ENCODE peak calls at places on chromosomes 6 and 20, in ten cellular contexts. One of them, this sample, is unnamed.

GRCh38 chr6:53833147-53833546 is 38.3 kb downstream of the LRRC1 start:
- DNase-seq in NCI-H748 treated with DMSO at 0.1 percent for 48 hours: no peak
- DNase-seq in ACHN: no peak
- DNase-seq in mucosa of descending colon: no peak
- DNase-seq in HFFc6: peak
- DNase-seq in activated CD4-positive, alpha-beta T cell treated with anti-CD3 and anti-CD28 coated beads, Interleukin-2, amount 50 U/mL, for 48 hours: no peak
- DNase-seq in GM20000: no peak
- DNase-seq in endodermal cell: no peak
- DNase-seq in Kasumi-1: no peak
- DNase-seq in aorta: no peak
- DNase-seq in this sample: no peak

GRCh38 chr6:131846905-131847304 is 39.1 kb downstream of the ENPP1 start:
- DNase-seq in GM20000: no peak
- DNase-seq in HFFc6: no peak
- DNase-seq in endodermal cell: no peak
- DNase-seq in ACHN: no peak
- DNase-seq in aorta: no peak
- DNase-seq in NCI-H748 treated with DMSO at 0.1 percent for 48 hours: no peak
- DNase-seq in activated CD4-positive, alpha-beta T cell treated with anti-CD3 and anti-CD28 coated beads, Interleukin-2, amount 50 U/mL, for 48 hours: no peak
- DNase-seq in mucosa of descending colon: no peak
- DNase-seq in Kasumi-1: no peak
- DNase-seq in this sample: no peak

GRCh38 chr6:31204751-31205145 is 34.3 kb upstream of the POU5F1 start:
- DNase-seq in activated CD4-positive, alpha-beta T cell treated with anti-CD3 and anti-CD28 coated beads, Interleukin-2, amount 50 U/mL, for 48 hours: no peak
- DNase-seq in NCI-H748 treated with DMSO at 0.1 percent for 48 hours: no peak
- DNase-seq in GM20000: no peak
- DNase-seq in ACHN: no peak
- DNase-seq in endodermal cell: no peak
- DNase-seq in mucosa of descending colon: no peak
- DNase-seq in Kasumi-1: no peak
- DNase-seq in aorta: no peak
- DNase-seq in HFFc6: no peak
- DNase-seq in this sample: peak

GRCh38 chr20:52219441-52219840 is 27.9 kb upstream of the ZFP64 start:
- DNase-seq in ACHN: no peak
- DNase-seq in GM20000: no peak
- DNase-seq in HFFc6: no peak
- DNase-seq in activated CD4-positive, alpha-beta T cell treated with anti-CD3 and anti-CD28 coated beads, Interleukin-2, amount 50 U/mL, for 48 hours: no peak
- DNase-seq in endodermal cell: peak
- DNase-seq in NCI-H748 treated with DMSO at 0.1 percent for 48 hours: no peak
- DNase-seq in mucosa of descending colon: no peak
- DNase-seq in aorta: no peak
- DNase-seq in Kasumi-1: no peak
- DNase-seq in this sample: no peak

GRCh38 chr6:157019733-157020132 is 242.6 kb downstream of the ARID1B start:
- DNase-seq in endodermal cell: no peak
- DNase-seq in aorta: no peak
- DNase-seq in ACHN: no peak
- DNase-seq in mucosa of descending colon: no peak
- DNase-seq in activated CD4-positive, alpha-beta T cell treated with anti-CD3 and anti-CD28 coated beads, Interleukin-2, amount 50 U/mL, for 48 hours: no peak
- DNase-seq in GM20000: peak
- DNase-seq in NCI-H748 treated with DMSO at 0.1 percent for 48 hours: no peak
- DNase-seq in Kasumi-1: peak
- DNase-seq in HFFc6: peak
- DNase-seq in this sample: no peak

GRCh38 chr6:36657265-36657664 is 21.2 kb upstream of the CDKN1A start:
- DNase-seq in NCI-H748 treated with DMSO at 0.1 percent for 48 hours: no peak
- DNase-seq in Kasumi-1: no peak
- DNase-seq in HFFc6: no peak
- DNase-seq in ACHN: no peak
- DNase-seq in aorta: no peak
- DNase-seq in mucosa of descending colon: no peak
- DNase-seq in GM20000: no peak
- DNase-seq in activated CD4-positive, alpha-beta T cell treated with anti-CD3 and anti-CD28 coated beads, Interleukin-2, amount 50 U/mL, for 48 hours: no peak
- DNase-seq in endodermal cell: no peak
- DNase-seq in this sample: no peak

GRCh38 chr20:6074145-6074561 is 20.3 kb upstream of the LRRN4 start:
- DNase-seq in GM20000: peak
- DNase-seq in HFFc6: peak
- DNase-seq in NCI-H748 treated with DMSO at 0.1 percent for 48 hours: peak
- DNase-seq in aorta: no peak
- DNase-seq in activated CD4-positive, alpha-beta T cell treated with anti-CD3 and anti-CD28 coated beads, Interleukin-2, amount 50 U/mL, for 48 hours: no peak
- DNase-seq in endodermal cell: peak
- DNase-seq in ACHN: peak
- DNase-seq in mucosa of descending colon: no peak
- DNase-seq in Kasumi-1: peak
- DNase-seq in this sample: no peak

GRCh38 chr6:119210596-119210995 is 132.1 kb upstream of the FAM184A start:
- DNase-seq in NCI-H748 treated with DMSO at 0.1 percent for 48 hours: no peak
- DNase-seq in ACHN: no peak
- DNase-seq in endodermal cell: no peak
- DNase-seq in mucosa of descending colon: no peak
- DNase-seq in Kasumi-1: no peak
- DNase-seq in GM20000: no peak
- DNase-seq in activated CD4-positive, alpha-beta T cell treated with anti-CD3 and anti-CD28 coated beads, Interleukin-2, amount 50 U/mL, for 48 hours: no peak
- DNase-seq in aorta: no peak
- DNase-seq in HFFc6: no peak
- DNase-seq in this sample: no peak

GRCh38 chr6:29319931-29320330 is 18.4 kb downstream of the OR14J1 start:
- DNase-seq in GM20000: no peak
- DNase-seq in ACHN: no peak
- DNase-seq in endodermal cell: no peak
- DNase-seq in Kasumi-1: no peak
- DNase-seq in HFFc6: no peak
- DNase-seq in mucosa of descending colon: no peak
- DNase-seq in aorta: no peak
- DNase-seq in NCI-H748 treated with DMSO at 0.1 percent for 48 hours: no peak
- DNase-seq in activated CD4-positive, alpha-beta T cell treated with anti-CD3 and anti-CD28 coated beads, Interleukin-2, amount 50 U/mL, for 48 hours: no peak
- DNase-seq in this sample: no peak

GRCh38 chr6:138107078-138107751 is at the start of gene PERP:
- DNase-seq in endodermal cell: peak
- DNase-seq in Kasumi-1: peak
- DNase-seq in ACHN: peak
- DNase-seq in HFFc6: peak
- DNase-seq in activated CD4-positive, alpha-beta T cell treated with anti-CD3 and anti-CD28 coated beads, Interleukin-2, amount 50 U/mL, for 48 hours: peak
- DNase-seq in NCI-H748 treated with DMSO at 0.1 percent for 48 hours: peak
- DNase-seq in GM20000: peak
- DNase-seq in mucosa of descending colon: peak
- DNase-seq in aorta: peak
- DNase-seq in this sample: peak

GRCh38 chr6:154377726-154378125 is 21.1 kb upstream of the IPCEF1 start:
- DNase-seq in HFFc6: no peak
- DNase-seq in endodermal cell: no peak
- DNase-seq in Kasumi-1: no peak
- DNase-seq in ACHN: no peak
- DNase-seq in NCI-H748 treated with DMSO at 0.1 percent for 48 hours: no peak
- DNase-seq in GM20000: no peak
- DNase-seq in activated CD4-positive, alpha-beta T cell treated with anti-CD3 and anti-CD28 coated beads, Interleukin-2, amount 50 U/mL, for 48 hours: no peak
- DNase-seq in mucosa of descending colon: no peak
- DNase-seq in aorta: no peak
- DNase-seq in this sample: no peak

GRCh38 chr20:11302436-11302835 is 615.3 kb upstream of the BTBD3 start:
- DNase-seq in aorta: no peak
- DNase-seq in ACHN: no peak
- DNase-seq in Kasumi-1: no peak
- DNase-seq in GM20000: no peak
- DNase-seq in activated CD4-positive, alpha-beta T cell treated with anti-CD3 and anti-CD28 coated beads, Interleukin-2, amount 50 U/mL, for 48 hours: no peak
- DNase-seq in NCI-H748 treated with DMSO at 0.1 percent for 48 hours: no peak
- DNase-seq in endodermal cell: no peak
- DNase-seq in HFFc6: peak
- DNase-seq in mucosa of descending colon: no peak
- DNase-seq in this sample: no peak

GRCh38 chr6:135992739-135993138 is 141.2 kb downstream of the PDE7B start:
- DNase-seq in activated CD4-positive, alpha-beta T cell treated with anti-CD3 and anti-CD28 coated beads, Interleukin-2, amount 50 U/mL, for 48 hours: no peak
- DNase-seq in ACHN: no peak
- DNase-seq in NCI-H748 treated with DMSO at 0.1 percent for 48 hours: no peak
- DNase-seq in mucosa of descending colon: no peak
- DNase-seq in endodermal cell: no peak
- DNase-seq in aorta: no peak
- DNase-seq in GM20000: no peak
- DNase-seq in Kasumi-1: no peak
- DNase-seq in HFFc6: no peak
- DNase-seq in this sample: no peak

GRCh38 chr6:99250476-99250875 is 99.0 kb downstream of the FAXC start:
- DNase-seq in HFFc6: no peak
- DNase-seq in Kasumi-1: no peak
- DNase-seq in aorta: no peak
- DNase-seq in ACHN: no peak
- DNase-seq in NCI-H748 treated with DMSO at 0.1 percent for 48 hours: no peak
- DNase-seq in mucosa of descending colon: no peak
- DNase-seq in activated CD4-positive, alpha-beta T cell treated with anti-CD3 and anti-CD28 coated beads, Interleukin-2, amount 50 U/mL, for 48 hours: no peak
- DNase-seq in GM20000: no peak
- DNase-seq in endodermal cell: no peak
- DNase-seq in this sample: no peak

GRCh38 chr6:31532644-31533454 is 4.1 kb downstream of the MCCD1 start:
- DNase-seq in aorta: no peak
- DNase-seq in endodermal cell: no peak
- DNase-seq in Kasumi-1: no peak
- DNase-seq in NCI-H748 treated with DMSO at 0.1 percent for 48 hours: no peak
- DNase-seq in activated CD4-positive, alpha-beta T cell treated with anti-CD3 and anti-CD28 coated beads, Interleukin-2, amount 50 U/mL, for 48 hours: no peak
- DNase-seq in ACHN: no peak
- DNase-seq in HFFc6: no peak
- DNase-seq in GM20000: no peak
- DNase-seq in mucosa of descending colon: no peak
- DNase-seq in this sample: no peak

GRCh38 chr6:18990313-18990978 is 603.3 kb downstream of the RNF144B start:
- DNase-seq in activated CD4-positive, alpha-beta T cell treated with anti-CD3 and anti-CD28 coated beads, Interleukin-2, amount 50 U/mL, for 48 hours: peak
- DNase-seq in Kasumi-1: no peak
- DNase-seq in aorta: peak
- DNase-seq in NCI-H748 treated with DMSO at 0.1 percent for 48 hours: peak
- DNase-seq in ACHN: peak
- DNase-seq in HFFc6: peak
- DNase-seq in mucosa of descending colon: peak
- DNase-seq in endodermal cell: peak
- DNase-seq in GM20000: peak
- DNase-seq in this sample: peak

GRCh38 chr6:158314737-158315136 is 2.5 kb downstream of the TULP4 start:
- DNase-seq in GM20000: no peak
- DNase-seq in ACHN: no peak
- DNase-seq in Kasumi-1: no peak
- DNase-seq in mucosa of descending colon: no peak
- DNase-seq in aorta: no peak
- DNase-seq in endodermal cell: no peak
- DNase-seq in activated CD4-positive, alpha-beta T cell treated with anti-CD3 and anti-CD28 coated beads, Interleukin-2, amount 50 U/mL, for 48 hours: no peak
- DNase-seq in NCI-H748 treated with DMSO at 0.1 percent for 48 hours: no peak
- DNase-seq in HFFc6: no peak
- DNase-seq in this sample: no peak

GRCh38 chr6:6697620-6698019 is 109.1 kb downstream of the LY86 start:
- DNase-seq in ACHN: no peak
- DNase-seq in aorta: no peak
- DNase-seq in endodermal cell: no peak
- DNase-seq in activated CD4-positive, alpha-beta T cell treated with anti-CD3 and anti-CD28 coated beads, Interleukin-2, amount 50 U/mL, for 48 hours: no peak
- DNase-seq in HFFc6: no peak
- DNase-seq in NCI-H748 treated with DMSO at 0.1 percent for 48 hours: no peak
- DNase-seq in Kasumi-1: no peak
- DNase-seq in GM20000: no peak
- DNase-seq in mucosa of descending colon: no peak
- DNase-seq in this sample: no peak

GRCh38 chr6:46741910-46742309 is 4.8 kb upstream of the ANKRD66 start:
- DNase-seq in NCI-H748 treated with DMSO at 0.1 percent for 48 hours: no peak
- DNase-seq in GM20000: no peak
- DNase-seq in activated CD4-positive, alpha-beta T cell treated with anti-CD3 and anti-CD28 coated beads, Interleukin-2, amount 50 U/mL, for 48 hours: no peak
- DNase-seq in endodermal cell: no peak
- DNase-seq in aorta: no peak
- DNase-seq in Kasumi-1: no peak
- DNase-seq in HFFc6: no peak
- DNase-seq in ACHN: no peak
- DNase-seq in mucosa of descending colon: no peak
- DNase-seq in this sample: no peak

GRCh38 chr6:158231551-158232444 is 63.6 kb downstream of the GTF2H5 start:
- DNase-seq in aorta: peak
- DNase-seq in HFFc6: peak
- DNase-seq in Kasumi-1: peak
- DNase-seq in NCI-H748 treated with DMSO at 0.1 percent for 48 hours: peak
- DNase-seq in ACHN: peak
- DNase-seq in endodermal cell: peak
- DNase-seq in GM20000: peak
- DNase-seq in activated CD4-positive, alpha-beta T cell treated with anti-CD3 and anti-CD28 coated beads, Interleukin-2, amount 50 U/mL, for 48 hours: peak
- DNase-seq in mucosa of descending colon: peak
- DNase-seq in this sample: peak

GRCh38 chr20:59776626-59777320 is 156.7 kb downstream of the SYCP2 start:
- DNase-seq in GM20000: no peak
- DNase-seq in activated CD4-positive, alpha-beta T cell treated with anti-CD3 and anti-CD28 coated beads, Interleukin-2, amount 50 U/mL, for 48 hours: no peak
- DNase-seq in ACHN: no peak
- DNase-seq in aorta: no peak
- DNase-seq in NCI-H748 treated with DMSO at 0.1 percent for 48 hours: no peak
- DNase-seq in endodermal cell: peak
- DNase-seq in Kasumi-1: no peak
- DNase-seq in HFFc6: no peak
- DNase-seq in mucosa of descending colon: no peak
- DNase-seq in this sample: no peak

GRCh38 chr6:155782320-155782730 is 326.7 kb upstream of the NOX3 start:
- DNase-seq in HFFc6: peak
- DNase-seq in mucosa of descending colon: no peak
- DNase-seq in NCI-H748 treated with DMSO at 0.1 percent for 48 hours: no peak
- DNase-seq in endodermal cell: no peak
- DNase-seq in aorta: no peak
- DNase-seq in activated CD4-positive, alpha-beta T cell treated with anti-CD3 and anti-CD28 coated beads, Interleukin-2, amount 50 U/mL, for 48 hours: no peak
- DNase-seq in GM20000: no peak
- DNase-seq in Kasumi-1: no peak
- DNase-seq in ACHN: peak
- DNase-seq in this sample: peak

GRCh38 chr20:1964659-1965405 is 29.0 kb downstream of the PDYN start:
- DNase-seq in Kasumi-1: no peak
- DNase-seq in NCI-H748 treated with DMSO at 0.1 percent for 48 hours: no peak
- DNase-seq in GM20000: no peak
- DNase-seq in activated CD4-positive, alpha-beta T cell treated with anti-CD3 and anti-CD28 coated beads, Interleukin-2, amount 50 U/mL, for 48 hours: peak
- DNase-seq in mucosa of descending colon: no peak
- DNase-seq in HFFc6: no peak
- DNase-seq in aorta: no peak
- DNase-seq in ACHN: no peak
- DNase-seq in endodermal cell: peak
- DNase-seq in this sample: no peak

GRCh38 chr6:16739329-16739801 is 21.9 kb downstream of the ATXN1 start:
- DNase-seq in GM20000: no peak
- DNase-seq in activated CD4-positive, alpha-beta T cell treated with anti-CD3 and anti-CD28 coated beads, Interleukin-2, amount 50 U/mL, for 48 hours: no peak
- DNase-seq in endodermal cell: no peak
- DNase-seq in HFFc6: peak
- DNase-seq in ACHN: peak
- DNase-seq in Kasumi-1: no peak
- DNase-seq in NCI-H748 treated with DMSO at 0.1 percent for 48 hours: no peak
- DNase-seq in mucosa of descending colon: no peak
- DNase-seq in aorta: no peak
- DNase-seq in this sample: no peak

GRCh38 chr6:4008324-4009047 is 70.5 kb downstream of the FAM217A start:
- DNase-seq in endodermal cell: no peak
- DNase-seq in Kasumi-1: peak
- DNase-seq in HFFc6: peak
- DNase-seq in activated CD4-positive, alpha-beta T cell treated with anti-CD3 and anti-CD28 coated beads, Interleukin-2, amount 50 U/mL, for 48 hours: no peak
- DNase-seq in ACHN: peak
- DNase-seq in NCI-H748 treated with DMSO at 0.1 percent for 48 hours: peak
- DNase-seq in aorta: no peak
- DNase-seq in GM20000: peak
- DNase-seq in mucosa of descending colon: no peak
- DNase-seq in this sample: no peak

GRCh38 chr20:37755665-37756064 is 61.8 kb downstream of the CTNNBL1 start:
- DNase-seq in activated CD4-positive, alpha-beta T cell treated with anti-CD3 and anti-CD28 coated beads, Interleukin-2, amount 50 U/mL, for 48 hours: no peak
- DNase-seq in mucosa of descending colon: no peak
- DNase-seq in Kasumi-1: peak
- DNase-seq in ACHN: no peak
- DNase-seq in GM20000: no peak
- DNase-seq in aorta: no peak
- DNase-seq in HFFc6: no peak
- DNase-seq in NCI-H748 treated with DMSO at 0.1 percent for 48 hours: no peak
- DNase-seq in endodermal cell: no peak
- DNase-seq in this sample: no peak

GRCh38 chr6:148547110-148547509 is 199.7 kb upstream of the UST start:
- DNase-seq in aorta: no peak
- DNase-seq in ACHN: no peak
- DNase-seq in endodermal cell: no peak
- DNase-seq in activated CD4-positive, alpha-beta T cell treated with anti-CD3 and anti-CD28 coated beads, Interleukin-2, amount 50 U/mL, for 48 hours: no peak
- DNase-seq in Kasumi-1: no peak
- DNase-seq in mucosa of descending colon: no peak
- DNase-seq in NCI-H748 treated with DMSO at 0.1 percent for 48 hours: no peak
- DNase-seq in HFFc6: no peak
- DNase-seq in GM20000: no peak
- DNase-seq in this sample: no peak

GRCh38 chr6:136788069-136788902 is 4.0 kb downstream of the MAP3K5 start:
- DNase-seq in endodermal cell: no peak
- DNase-seq in aorta: no peak
- DNase-seq in HFFc6: peak
- DNase-seq in GM20000: no peak
- DNase-seq in activated CD4-positive, alpha-beta T cell treated with anti-CD3 and anti-CD28 coated beads, Interleukin-2, amount 50 U/mL, for 48 hours: no peak
- DNase-seq in NCI-H748 treated with DMSO at 0.1 percent for 48 hours: no peak
- DNase-seq in Kasumi-1: no peak
- DNase-seq in mucosa of descending colon: no peak
- DNase-seq in ACHN: no peak
- DNase-seq in this sample: no peak